ENCODE peak calls at places on chromosomes 12 and 14, in eight cellular contexts. H is heart left ventricle, N is left ventricle myocardium inferior, K is dorsolateral prefrontal cortex, A is RWPE2, E is sigmoid colon, R is PC-9, X is suprapubic skin. G is an unnamed sample.

GRCh38 chr12:127174881-127175280 is 1092.1 kb upstream of the TMEM132C start:
- DNase-seq in H (no peak), N (no peak), K (no peak), A (no peak), E (no peak), R (no peak), X (no peak), G (no peak)

GRCh38 chr14:96131836-96132235 is 72.8 kb upstream of the BDKRB2 start:
- DNase-seq in H (no peak), N (no peak), K (no peak), A (no peak), E (no peak), R (no peak), X (no peak), G (no peak)

GRCh38 chr14:25833341-25834121 is 764.3 kb downstream of the NOVA1 start:
- DNase-seq in H (no peak), N (no peak), K (peak), A (no peak), E (no peak), R (no peak), X (no peak), G (peak)

GRCh38 chr12:51678086-51678724 is 87.2 kb downstream of the SCN8A start:
- DNase-seq in H (no peak), N (no peak), K (no peak), A (no peak), E (no peak), R (no peak), X (no peak), G (peak)

GRCh38 chr14:92676031-92676430 is 72.4 kb downstream of the LGMN start:
- DNase-seq in H (no peak), N (no peak), K (no peak), A (no peak), E (peak), R (no peak), X (no peak), G (no peak)

GRCh38 chr12:66589095-66589494 is 89.8 kb downstream of the GRIP1 start:
- DNase-seq in H (no peak), N (no peak), K (no peak), A (no peak), E (no peak), R (no peak), X (no peak), G (no peak)

GRCh38 chr12:48036818-48037217 is 32.5 kb upstream of the COL2A1 start:
- DNase-seq in H (no peak), N (no peak), K (no peak), A (no peak), E (no peak), R (no peak), X (no peak), G (no peak)

GRCh38 chr14:50928002-50928635 is 16.2 kb downstream of the PYGL start:
- DNase-seq in H (no peak), N (no peak), K (no peak), A (no peak), E (no peak), R (no peak), X (no peak), G (no peak)

GRCh38 chr12:121990692-121991603 is 30.7 kb upstream of the BCL7A start:
- DNase-seq in H (no peak), N (no peak), K (no peak), A (no peak), E (no peak), R (no peak), X (no peak), G (no peak)

GRCh38 chr14:76917759-76918175 is 91.6 kb downstream of the LRRC74A start:
- DNase-seq in H (peak), N (peak), K (no peak), A (no peak), E (peak), R (no peak), X (no peak), G (no peak)

GRCh38 chr12:129772463-129773169 is 131.2 kb downstream of the TMEM132D start:
- DNase-seq in H (no peak), N (no peak), K (no peak), A (no peak), E (no peak), R (no peak), X (no peak), G (no peak)

GRCh38 chr12:72273499-72273837 is 1.3 kb downstream of the TRHDE start:
- DNase-seq in H (no peak), N (no peak), K (no peak), A (no peak), E (no peak), R (no peak), X (no peak), G (no peak)

GRCh38 chr14:89207925-89208328 is 209.1 kb downstream of the FOXN3 start:
- DNase-seq in H (no peak), N (no peak), K (no peak), A (no peak), E (no peak), R (no peak), X (no peak), G (no peak)

GRCh38 chr12:52251367-52252055 is 18.5 kb downstream of the KRT7 start:
- DNase-seq in H (no peak), N (no peak), K (no peak), A (no peak), E (peak), R (no peak), X (no peak), G (no peak)

GRCh38 chr14:37172024-37172869 is at the start of gene SLC25A21:
- DNase-seq in H (peak), N (peak), K (peak), A (peak), E (peak), R (peak), X (peak), G (peak)

GRCh38 chr12:93007539-93007938 is 78.4 kb upstream of the EEA1 start:
- DNase-seq in H (no peak), N (no peak), K (no peak), A (no peak), E (no peak), R (no peak), X (no peak), G (no peak)

GRCh38 chr12:111304642-111305071 is 64.2 kb downstream of the PHETA1 start:
- DNase-seq in H (no peak), N (no peak), K (no peak), A (no peak), E (no peak), R (no peak), X (no peak), G (peak)

GRCh38 chr12:116026768-116027550 is 250.5 kb downstream of the MED13L start:
- DNase-seq in H (no peak), N (no peak), K (no peak), A (no peak), E (no peak), R (no peak), X (no peak), G (no peak)

GRCh38 chr12:25386823-25387134 is 136.1 kb upstream of the KRAS start:
- DNase-seq in H (no peak), N (no peak), K (no peak), A (no peak), E (peak), R (no peak), X (no peak), G (no peak)

GRCh38 chr14:83867871-83868270 is 1662.1 kb upstream of the FLRT2 start:
- DNase-seq in H (no peak), N (no peak), K (no peak), A (no peak), E (no peak), R (no peak), X (peak), G (no peak)

GRCh38 chr12:94230357-94230905 is 82.1 kb downstream of the PLXNC1 start:
- DNase-seq in H (no peak), N (no peak), K (no peak), A (no peak), E (no peak), R (no peak), X (no peak), G (no peak)

GRCh38 chr12:65171073-65171472 is 1.7 kb downstream of the LEMD3 start:
- DNase-seq in H (no peak), N (no peak), K (no peak), A (no peak), E (no peak), R (no peak), X (no peak), G (no peak)

GRCh38 chr12:1972260-1972659 is 32.0 kb downstream of the DCP1B start:
- DNase-seq in H (no peak), N (no peak), K (no peak), A (no peak), E (no peak), R (no peak), X (no peak), G (no peak)

GRCh38 chr14:75595211-75595610 is 16.8 kb downstream of the FLVCR2 start:
- DNase-seq in H (no peak), N (no peak), K (no peak), A (no peak), E (no peak), R (no peak), X (no peak), G (no peak)

GRCh38 chr12:49703647-49704137 is 3.5 kb downstream of the FMNL3 start:
- DNase-seq in H (no peak), N (no peak), K (no peak), A (no peak), E (no peak), R (no peak), X (no peak), G (no peak)

GRCh38 chr12:45351921-45352670 is 136.2 kb downstream of the ANO6 start:
- DNase-seq in H (no peak), N (no peak), K (no peak), A (no peak), E (no peak), R (no peak), X (no peak), G (no peak)

GRCh38 chr14:80425686-80426085 is 214.4 kb upstream of the DIO2 start:
- DNase-seq in H (no peak), N (no peak), K (no peak), A (peak), E (no peak), R (peak), X (no peak), G (no peak)

GRCh38 chr14:73833530-73834257 is 17.9 kb upstream of the PTGR2 start:
- DNase-seq in H (peak), N (peak), K (no peak), A (no peak), E (no peak), R (peak), X (no peak), G (no peak)

GRCh38 chr12:52171950-52172512 is 19.8 kb downstream of the KRT80 start:
- DNase-seq in H (no peak), N (no peak), K (no peak), A (no peak), E (no peak), R (no peak), X (no peak), G (peak)

GRCh38 chr14:51495319-51495718 is 156.4 kb upstream of the FRMD6 start:
- DNase-seq in H (no peak), N (no peak), K (no peak), A (no peak), E (no peak), R (no peak), X (no peak), G (no peak)

GRCh38 chr12:5163661-5164060 is 120.0 kb downstream of the KCNA5 start:
- DNase-seq in H (no peak), N (no peak), K (no peak), A (no peak), E (no peak), R (no peak), X (no peak), G (no peak)

GRCh38 chr12:114698566-114699163 is 14.7 kb upstream of the TBX3 start:
- DNase-seq in H (no peak), N (no peak), K (no peak), A (no peak), E (no peak), R (no peak), X (no peak), G (no peak)

GRCh38 chr14:85280074-85280473 is 249.9 kb upstream of the FLRT2 start:
- DNase-seq in H (no peak), N (no peak), K (no peak), A (no peak), E (no peak), R (peak), X (no peak), G (no peak)

GRCh38 chr14:105287249-105288102 is 13.3 kb downstream of the BRF1 start:
- DNase-seq in H (no peak), N (no peak), K (no peak), A (no peak), E (no peak), R (no peak), X (no peak), G (no peak)

GRCh38 chr14:106518054-106518943 is 991.9 kb downstream of the TMEM121 start:
- DNase-seq in H (peak), N (peak), K (no peak), A (no peak), E (no peak), R (no peak), X (no peak), G (peak)

GRCh38 chr12:6229823-6230222 is 29.6 kb downstream of the CD9 start:
- DNase-seq in H (peak), N (peak), K (peak), A (no peak), E (peak), R (peak), X (peak), G (no peak)

GRCh38 chr14:36420288-36420687 is 99.7 kb downstream of the NKX2-1 start:
- DNase-seq in H (no peak), N (no peak), K (no peak), A (no peak), E (no peak), R (no peak), X (no peak), G (no peak)

DNA sequence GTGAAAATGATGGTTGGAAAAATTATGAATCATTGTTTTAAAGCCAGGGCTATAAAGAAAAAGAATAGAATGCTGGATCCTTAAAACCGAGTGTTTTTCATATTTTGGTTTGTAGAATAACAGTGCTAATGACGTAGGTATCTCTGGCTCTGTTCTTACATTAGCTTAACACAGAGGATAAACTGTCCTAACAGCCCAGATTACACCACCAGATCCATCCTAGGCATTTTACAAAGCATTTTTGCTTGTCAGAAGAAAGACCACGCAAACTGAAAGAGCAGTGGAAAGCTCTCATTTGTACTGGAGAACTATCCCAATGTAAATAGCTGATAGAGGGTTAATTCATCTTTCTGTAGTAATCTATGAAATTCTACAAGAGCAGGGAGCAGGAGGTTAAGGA is 13.6 kb downstream of the IFT81 start:
- DNase-seq in H (no peak), N (no peak), K (no peak), A (no peak), E (no peak), R (no peak), X (no peak), G (no peak)
- H3K27ac ChIP-seq in H (no peak), N (no peak), K (no peak), A (no peak), E (no peak), R (no peak), X (no peak), G (no peak)

DNA sequence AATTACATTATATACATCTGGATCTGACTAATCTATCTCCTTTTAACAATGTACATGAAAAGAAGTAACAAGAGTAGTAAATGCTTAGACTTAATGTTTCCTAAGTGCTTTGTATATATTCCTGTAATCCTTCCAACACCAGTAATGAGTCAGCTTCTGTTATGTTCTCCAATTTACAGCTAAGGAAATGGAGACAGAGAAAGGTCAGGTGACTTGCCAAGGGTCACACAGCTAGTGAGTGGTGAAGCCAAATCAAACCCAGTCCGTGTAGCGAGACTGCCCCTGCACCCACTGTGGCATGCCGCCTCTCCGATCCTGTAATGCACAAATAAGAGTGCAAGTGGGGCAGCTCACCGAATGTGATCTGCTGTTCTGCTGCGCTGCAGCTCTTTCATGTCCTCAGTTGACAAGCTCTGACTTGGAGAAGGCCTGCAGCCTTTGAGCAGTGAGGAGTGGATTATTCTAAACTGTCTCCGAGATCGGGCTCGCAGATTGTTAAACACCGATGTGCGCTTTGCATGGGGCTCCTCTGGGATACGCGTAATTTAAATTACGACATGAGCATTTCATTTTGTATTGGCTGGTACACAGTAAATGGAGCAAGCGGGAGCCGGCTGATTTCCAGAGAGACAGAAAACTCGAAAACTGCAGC is 65.1 kb upstream of the KTN1 start:
- DNase-seq in H (no peak), N (no peak), K (no peak), A (no peak), E (no peak), R (no peak), X (no peak), G (no peak)
- TF ChIP-seq CTCF in H (no peak), N (no peak), K (no peak), A (no peak), E (no peak), R (no peak), X (no peak), G (no peak)

GRCh38 chr12:38541849-38542248 is 225.3 kb downstream of the ALG10B start:
- DNase-seq in H (no peak), N (no peak), K (no peak), A (no peak), E (no peak), R (no peak), X (no peak), G (no peak)

GRCh38 chr12:38547586-38547985 is 231.0 kb downstream of the ALG10B start:
- DNase-seq in H (no peak), N (no peak), K (no peak), A (no peak), E (no peak), R (peak), X (no peak), G (no peak)

GRCh38 chr12:38543151-38543550 is 226.6 kb downstream of the ALG10B start:
- DNase-seq in H (no peak), N (no peak), K (no peak), A (no peak), E (no peak), R (peak), X (no peak), G (no peak)

GRCh38 chr12:38540156-38540555 is 223.6 kb downstream of the ALG10B start:
- DNase-seq in H (no peak), N (no peak), K (no peak), A (no peak), E (no peak), R (no peak), X (no peak), G (no peak)

GRCh38 chr12:38544357-38545066 is 227.9 kb downstream of the ALG10B start:
- DNase-seq in H (no peak), N (no peak), K (no peak), A (no peak), E (no peak), R (no peak), X (no peak), G (peak)
- H3K27ac ChIP-seq in H (no peak), N (no peak), K (no peak), A (no peak), E (no peak), R (no peak), X (no peak), G (no peak)

DNA sequence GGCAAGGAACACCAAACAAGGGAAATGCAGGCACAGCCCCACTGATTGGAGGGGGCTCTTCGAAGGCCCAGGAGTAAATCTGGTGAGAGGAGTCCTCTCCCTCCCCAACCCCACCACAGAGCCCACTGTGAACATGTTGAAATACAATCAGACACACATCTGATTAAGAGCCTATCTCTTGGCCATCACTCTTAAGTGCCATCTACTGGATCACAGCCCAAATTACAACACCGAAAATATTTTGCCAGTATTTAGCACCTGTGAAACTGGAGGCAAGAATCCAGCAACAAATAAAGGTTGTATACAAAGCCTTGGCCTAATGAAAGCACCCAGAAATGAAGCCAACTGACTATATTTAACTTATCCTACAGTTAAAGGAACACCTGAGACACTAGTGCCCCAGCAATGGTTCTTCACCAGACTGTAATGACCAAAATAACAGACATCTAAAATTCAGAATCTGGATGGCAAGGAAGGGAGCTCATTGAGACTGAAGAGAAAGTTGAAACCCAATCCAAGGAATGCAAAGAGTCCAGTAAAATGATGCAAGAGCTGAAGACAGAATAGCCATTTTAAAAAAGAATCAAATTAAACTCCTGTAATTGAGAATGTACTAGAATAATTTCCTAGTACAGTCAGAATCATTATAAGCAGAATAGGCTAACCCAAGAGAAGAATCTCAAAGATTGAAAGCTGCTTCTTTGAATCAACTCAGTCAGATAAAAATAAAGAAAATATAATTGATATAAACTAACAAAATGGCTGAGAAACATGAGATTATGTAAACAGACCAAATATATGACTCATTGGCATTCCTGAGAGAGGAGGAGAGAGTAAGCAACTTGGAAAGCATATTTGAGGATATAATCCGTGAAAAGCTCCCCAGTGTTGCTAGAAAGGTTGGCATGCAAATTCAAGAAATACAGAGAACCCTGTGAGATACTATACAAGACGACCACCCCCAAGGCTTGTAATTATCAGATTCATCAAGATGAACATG is 1117.0 kb downstream of the FLRT2 start:
- DNase-seq in H (no peak), N (no peak), K (no peak), A (no peak), E (no peak), R (no peak), X (no peak), G (no peak)
- TF ChIP-seq CTCF in H (no peak), N (no peak), K (no peak), A (peak), E (no peak), R (no peak), X (no peak), G (peak)

DNA sequence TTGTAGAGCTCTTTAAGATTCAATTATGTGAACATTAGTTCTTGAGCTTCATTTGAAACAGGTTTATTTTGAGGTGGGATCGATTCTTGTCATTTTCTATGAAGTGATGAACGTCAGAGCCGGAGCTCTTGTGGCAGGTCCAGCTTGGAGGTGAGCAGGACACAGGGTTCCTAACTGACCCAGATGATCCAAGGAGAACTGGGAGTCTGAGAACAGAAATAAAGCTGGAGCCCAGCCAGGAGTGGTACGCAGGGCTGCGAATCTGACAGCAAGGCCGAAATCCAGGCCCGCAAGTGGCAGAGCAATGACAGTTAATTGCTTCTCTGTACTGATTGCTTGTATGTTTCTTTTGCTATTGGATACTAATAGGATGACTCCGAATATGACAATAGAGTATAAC is 46.5 kb downstream of the EML1 start:
- DNase-seq in H (no peak), N (no peak), K (no peak), A (no peak), E (no peak), R (no peak), X (no peak), G (no peak)
- H3K27ac ChIP-seq in H (no peak), N (no peak), K (no peak), A (no peak), E (no peak), R (no peak), X (no peak), G (no peak)

G was measured in WERI-Rb-1.